ENCODE peak calls at places on chromosomes 3 and 15, in nine cellular contexts. Y is CD8-positive, alpha-beta T cell; L is astrocyte of the spinal cord; P is mucosa of descending colon; H is lung; A is fibroblast of mammary gland; M is cardiac fibroblast; V is dorsolateral prefrontal cortex; X is mammary epithelial cell. B is an unnamed sample.

GRCh38 chr3:186454881-186455703 is 89.1 kb downstream of the CRYGS start:
- DNase-seq in M (no peak), Y (no peak), X (peak; percentile 20), P (no peak), V (no peak), A (no peak), H (peak; percentile 10), L (no peak), B (no peak)

GRCh38 chr3:157360044-157360443 is 76.6 kb upstream of the PTX3 start:
- DNase-seq in L (peak; percentile 82), A (peak; percentile 93), Y (no peak), V (no peak), X (peak; percentile 75), M (peak; percentile 97), H (no peak), P (no peak), B (peak; percentile 56)

GRCh38 chr3:152149832-152150231 is 118.9 kb upstream of the MBNL1 start:
- DNase-seq in M (peak; percentile 5), V (no peak), A (no peak), X (peak; percentile 33), P (no peak), H (no peak), Y (no peak), L (no peak), B (no peak)

GRCh38 chr3:141127344-141128125 is 76.4 kb downstream of the SPSB4 start:
- DNase-seq in M (no peak), X (no peak), P (no peak), H (no peak), V (no peak), Y (no peak), L (no peak), A (no peak), B (no peak)

GRCh38 chr3:172052405-172052804 is 13.0 kb downstream of the FNDC3B start:
- DNase-seq in P (no peak), V (no peak), Y (no peak), X (no peak), A (no peak), L (no peak), M (no peak), H (no peak), B (no peak)

GRCh38 chr3:179100652-179101051 is 29.0 kb upstream of the ZMAT3 start:
- DNase-seq in P (no peak), M (peak; percentile 65), A (peak; percentile 81), L (peak; percentile 39), X (peak; percentile 71), H (no peak), Y (no peak), V (no peak), B (no peak)

GRCh38 chr3:14497321-14497720 is 42.8 kb downstream of the GRIP2 start:
- DNase-seq in A (no peak), Y (no peak), X (no peak), M (no peak), L (no peak), P (no peak), H (no peak), V (no peak), B (no peak)

GRCh38 chr3:34011171-34012101 is 213.0 kb downstream of the PDCD6IP start:
- DNase-seq in X (no peak), A (peak; percentile 63), H (no peak), V (no peak), M (peak; percentile 32), P (no peak), Y (no peak), L (peak; percentile 47), B (peak; percentile 15)

GRCh38 chr3:149471991-149472390 is 2.5 kb upstream of the TM4SF4 start:
- DNase-seq in L (no peak), H (no peak), M (no peak), V (no peak), Y (no peak), A (no peak), P (no peak), X (no peak), B (no peak)

GRCh38 chr15:50042775-50043174 is 76.3 kb downstream of the ATP8B4 start:
- DNase-seq in Y (no peak), M (no peak), H (no peak), V (no peak), A (no peak), P (no peak), L (no peak), X (no peak), B (no peak)

GRCh38 chr15:45795487-45796069 is 160.7 kb downstream of the SQOR start:
- DNase-seq in A (peak; percentile 37), Y (no peak), X (peak; percentile 55), V (peak; percentile 24), M (peak; percentile 71), L (peak; percentile 10), P (peak; percentile 62), H (peak; percentile 38), B (no peak)

GRCh38 chr15:47792231-47792630 is 74.9 kb downstream of the SEMA6D start:
- DNase-seq in V (no peak), A (no peak), X (no peak), M (no peak), L (no peak), H (no peak), Y (no peak), P (no peak), B (no peak)

GRCh38 chr3:141242722-141243092 is 11.1 kb downstream of the PXYLP1 start:
- DNase-seq in A (no peak), X (no peak), V (no peak), M (no peak), Y (no peak), H (no peak), L (no peak), P (no peak), B (no peak)

GRCh38 chr3:14871456-14872200 is 52.9 kb downstream of the FGD5 start:
- DNase-seq in L (no peak), Y (no peak), A (peak; percentile 24), M (no peak), P (no peak), X (no peak), V (no peak), H (no peak), B (no peak)

DNA sequence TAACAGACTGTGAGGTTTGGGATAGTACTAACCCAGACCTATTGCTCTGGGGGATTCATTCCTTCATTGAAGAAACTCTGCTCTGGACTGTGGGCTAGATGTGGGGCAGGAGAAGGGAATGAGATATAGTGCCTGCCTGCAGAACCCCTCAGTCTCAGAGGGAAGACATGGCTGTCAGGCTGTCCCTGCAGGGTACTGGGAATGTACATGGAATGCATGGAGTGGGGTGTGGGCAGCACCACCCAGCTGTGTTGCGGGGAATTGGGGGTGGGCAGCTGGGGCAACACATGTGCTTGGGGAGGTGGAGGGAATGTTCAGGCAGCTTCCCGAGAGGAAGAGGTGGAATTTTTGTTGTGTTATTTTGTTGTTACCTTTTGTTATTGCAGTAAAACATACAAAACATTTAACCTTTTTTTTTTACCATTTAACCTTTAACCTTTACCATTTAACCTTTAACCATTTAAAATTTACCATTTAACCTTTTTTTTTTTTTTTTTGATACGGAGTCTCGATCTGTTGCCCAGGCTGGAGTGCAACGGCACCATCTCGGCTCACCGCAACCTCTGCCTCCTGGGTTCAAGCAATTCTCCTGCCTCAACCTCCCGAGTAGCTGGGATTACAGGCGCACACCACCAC is 7.3 kb downstream of the PAQR5 start:
- DNase-seq in Y (no peak), V (no peak), A (no peak), X (no peak), P (no peak), L (no peak), M (no peak), H (no peak), B (no peak)
- H3K4me3 ChIP-seq in Y (no peak overlapping the region), V (no peak overlapping the region), A (no peak overlapping the region), X (no peak overlapping the region), P (no peak overlapping the region), L (no peak overlapping the region), M (no peak overlapping the region), H (no peak overlapping the region), B (no peak overlapping the region)

DNA sequence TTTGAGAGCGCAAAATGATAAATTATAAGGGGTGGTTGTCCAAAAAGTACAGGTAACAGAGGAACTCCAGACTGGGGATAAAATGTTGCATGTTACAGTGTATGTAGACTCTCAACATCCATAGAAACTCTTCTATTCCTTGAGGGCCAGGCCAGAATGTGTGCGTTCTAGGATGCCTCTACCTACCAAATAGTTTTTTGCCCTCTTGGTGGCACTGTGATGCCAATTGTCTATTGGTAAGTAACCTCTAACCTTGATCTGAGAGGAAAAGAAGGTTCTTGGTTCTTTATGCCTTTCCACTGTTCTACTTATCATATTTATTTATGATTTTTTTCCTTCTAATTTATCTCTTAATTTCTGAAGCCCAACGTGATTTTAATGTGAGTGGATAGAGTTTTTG is 424.6 kb downstream of the GRM7 start:
- DNase-seq in A (peak; percentile 1), L (no peak), M (peak; percentile 20), P (peak; percentile 41), X (peak; percentile 9), H (no peak), V (no peak), Y (no peak), B (no peak)
- TF ChIP-seq CTCF in A (no peak), L (no peak), M (no peak), P (no peak), X (peak; percentile 20), H (no peak), V (no peak), Y (no peak), B (no peak)

GRCh38 chr15:34799149-34799824 is 3.9 kb upstream of the ACTC1 start:
- DNase-seq in Y (no peak), H (no peak), X (no peak), A (no peak), M (no peak), P (no peak), V (peak; percentile 38), L (no peak), B (no peak)

GRCh38 chr15:34794590-34795206 is 651 bp downstream of the ACTC1 start:
- DNase-seq in H (no peak), P (no peak), Y (no peak), X (no peak), M (no peak), L (no peak), V (no peak), A (no peak), B (no peak)

GRCh38 chr15:34795267-34796081 is at the start of gene ACTC1:
- DNase-seq in Y (no peak), P (no peak), L (peak; percentile 40), V (no peak), A (peak; percentile 30), M (peak; percentile 44), X (peak; percentile 50), H (no peak), B (no peak)

GRCh38 chr15:34793901-34794300 is 1.4 kb downstream of the ACTC1 start:
- DNase-seq in M (no peak), H (no peak), P (no peak), A (no peak), L (no peak), V (no peak), Y (no peak), X (no peak), B (no peak)

DNA sequence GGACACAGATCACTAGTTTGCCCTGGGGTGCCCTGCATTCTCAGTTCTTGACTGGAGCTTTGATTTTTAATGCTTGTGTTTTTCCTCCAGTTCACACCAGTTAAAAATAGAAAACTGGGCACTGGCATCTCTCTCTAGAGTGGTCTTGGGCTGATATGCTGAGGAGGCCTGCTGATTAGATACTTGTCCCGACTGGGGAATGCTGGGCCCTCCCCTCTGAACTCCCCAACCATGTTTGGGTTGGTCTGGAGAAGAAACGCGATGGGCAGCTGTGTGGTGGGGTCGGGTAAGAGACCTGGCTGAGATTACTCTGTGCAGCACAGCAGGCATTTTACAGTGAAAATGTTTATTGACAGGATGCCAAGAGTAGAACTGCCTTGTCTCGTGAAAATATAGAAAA is 1.5 kb upstream of the ACTC1 start:
- DNase-seq in H (no peak), P (no peak), X (no peak), A (no peak), L (no peak), V (no peak), M (no peak), Y (no peak), B (no peak)
- H3K4me3 ChIP-seq in H (no peak overlapping the region), P (no peak overlapping the region), X (no peak overlapping the region), A (no peak overlapping the region), L (no peak overlapping the region), V (no peak overlapping the region), M (no peak overlapping the region), Y (no peak overlapping the region), B (no peak overlapping the region)

GRCh38 chr3:12454076-12454807 is 30.0 kb upstream of the TSEN2 start:
- DNase-seq in H (no peak), V (no peak), A (peak; percentile 68), L (no peak), Y (no peak), X (peak; percentile 17), M (peak; percentile 69), P (no peak), B (no peak)
- TF ChIP-seq CTCF in H (no peak), V (no peak), A (no peak), L (no peak), Y (no peak), X (no peak), M (no peak), P (no peak), B (no peak)

B was measured in HFF-Myc.